ENCODE peak calls at places on chromosome 20, in seven cellular contexts. One of them, this sample, is unnamed.

GRCh38 chr20:25276533-25277050 is 28.7 kb downstream of the PYGB start:
- DNase-seq in AG10803: no peak
- DNase-seq in AG09309: no peak
- DNase-seq in GM23338: no peak
- DNase-seq in left lung: peak; percentile 24
- DNase-seq in pancreas: peak; percentile 10
- DNase-seq in psoas muscle: peak; percentile 11
- DNase-seq in this sample: no peak

GRCh38 chr20:2984956-2985661 is 58.3 kb upstream of the GNRH2 start:
- DNase-seq in pancreas: no peak
- DNase-seq in left lung: no peak
- DNase-seq in AG10803: peak; percentile 55
- DNase-seq in psoas muscle: no peak
- DNase-seq in GM23338: no peak
- DNase-seq in AG09309: no peak
- DNase-seq in this sample: no peak

GRCh38 chr20:34112600-34113061 is 588 bp upstream of the EIF2S2 start:
- DNase-seq in AG09309: no peak
- DNase-seq in GM23338: peak; percentile 42
- DNase-seq in pancreas: peak; percentile 48
- DNase-seq in AG10803: peak; percentile 55
- DNase-seq in psoas muscle: no peak
- DNase-seq in left lung: peak; percentile 38
- DNase-seq in this sample: no peak

GRCh38 chr20:19964289-19965263 is 52.6 kb upstream of the NAA20 start:
- DNase-seq in pancreas: peak; percentile 53
- DNase-seq in AG10803: peak; percentile 94
- DNase-seq in left lung: peak; percentile 76
- DNase-seq in AG09309: peak; percentile 67
- DNase-seq in psoas muscle: peak; percentile 72
- DNase-seq in GM23338: no peak
- DNase-seq in this sample: no peak

GRCh38 chr20:33826270-33826897 is 15.2 kb downstream of the CHMP4B start:
- DNase-seq in psoas muscle: no peak
- DNase-seq in left lung: no peak
- DNase-seq in AG09309: no peak
- DNase-seq in GM23338: peak; percentile 80
- DNase-seq in pancreas: peak; percentile 35
- DNase-seq in AG10803: no peak
- DNase-seq in this sample: no peak

GRCh38 chr20:460707-461106 is 1.6 kb downstream of the TBC1D20 start:
- DNase-seq in psoas muscle: no peak
- DNase-seq in pancreas: no peak
- DNase-seq in left lung: no peak
- DNase-seq in AG09309: no peak
- DNase-seq in GM23338: no peak
- DNase-seq in AG10803: peak; percentile 48
- DNase-seq in this sample: no peak

GRCh38 chr20:61100489-61100888 is 151.6 kb upstream of the CDH4 start:
- DNase-seq in AG10803: no peak
- DNase-seq in pancreas: no peak
- DNase-seq in psoas muscle: no peak
- DNase-seq in AG09309: no peak
- DNase-seq in left lung: no peak
- DNase-seq in GM23338: no peak
- DNase-seq in this sample: no peak

GRCh38 chr20:32621914-32622584 is 36.9 kb upstream of the NOL4L start:
- DNase-seq in AG10803: no peak
- DNase-seq in pancreas: no peak
- DNase-seq in left lung: no peak
- DNase-seq in AG09309: no peak
- DNase-seq in GM23338: no peak
- DNase-seq in psoas muscle: no peak
- DNase-seq in this sample: no peak

GRCh38 chr20:51966296-51966971 is 164.1 kb upstream of the SALL4 start:
- DNase-seq in AG10803: peak; percentile 68
- DNase-seq in AG09309: no peak
- DNase-seq in GM23338: peak; percentile 95
- DNase-seq in psoas muscle: no peak
- DNase-seq in pancreas: peak; percentile 44
- DNase-seq in left lung: peak; percentile 35
- DNase-seq in this sample: peak; percentile 9

GRCh38 chr20:48384147-48384818 is 443.5 kb downstream of the PREX1 start:
- DNase-seq in AG09309: no peak
- DNase-seq in pancreas: no peak
- DNase-seq in psoas muscle: no peak
- DNase-seq in GM23338: peak; percentile 78
- DNase-seq in left lung: no peak
- DNase-seq in AG10803: no peak
- DNase-seq in this sample: peak; percentile 44

GRCh38 chr20:53165452-53165851 is 193.3 kb downstream of the TSHZ2 start:
- DNase-seq in psoas muscle: no peak
- DNase-seq in pancreas: no peak
- DNase-seq in left lung: no peak
- DNase-seq in AG09309: no peak
- DNase-seq in AG10803: no peak
- DNase-seq in GM23338: no peak
- DNase-seq in this sample: no peak

GRCh38 chr20:60224914-60225313 is 266.7 kb downstream of the CDH26 start:
- DNase-seq in AG10803: peak; percentile 13
- DNase-seq in AG09309: no peak
- DNase-seq in psoas muscle: no peak
- DNase-seq in left lung: no peak
- DNase-seq in pancreas: no peak
- DNase-seq in GM23338: peak; percentile 45
- DNase-seq in this sample: no peak

GRCh38 chr20:11350126-11351005 is 567.3 kb upstream of the BTBD3 start:
- DNase-seq in AG09309: peak; percentile 46
- DNase-seq in left lung: no peak
- DNase-seq in psoas muscle: no peak
- DNase-seq in AG10803: peak; percentile 73
- DNase-seq in pancreas: no peak
- DNase-seq in GM23338: no peak
- DNase-seq in this sample: no peak

GRCh38 chr20:49706548-49707517 is 6.8 kb downstream of the B4GALT5 start:
- DNase-seq in pancreas: no peak
- DNase-seq in GM23338: peak; percentile 37
- DNase-seq in AG09309: no peak
- DNase-seq in psoas muscle: no peak
- DNase-seq in left lung: no peak
- DNase-seq in AG10803: no peak
- DNase-seq in this sample: no peak

GRCh38 chr20:48995599-48995998 is 50.5 kb upstream of the CSE1L start:
- DNase-seq in left lung: no peak
- DNase-seq in psoas muscle: no peak
- DNase-seq in GM23338: no peak
- DNase-seq in AG10803: no peak
- DNase-seq in pancreas: no peak
- DNase-seq in AG09309: no peak
- DNase-seq in this sample: no peak

GRCh38 chr20:8535403-8536003 is 403.4 kb downstream of the PLCB1 start:
- DNase-seq in AG09309: no peak
- DNase-seq in psoas muscle: no peak
- DNase-seq in left lung: no peak
- DNase-seq in pancreas: no peak
- DNase-seq in GM23338: peak; percentile 58
- DNase-seq in AG10803: peak; percentile 4
- DNase-seq in this sample: no peak

GRCh38 chr20:59804347-59804746 is 129.1 kb downstream of the SYCP2 start:
- DNase-seq in AG09309: no peak
- DNase-seq in AG10803: no peak
- DNase-seq in pancreas: no peak
- DNase-seq in psoas muscle: no peak
- DNase-seq in GM23338: no peak
- DNase-seq in left lung: no peak
- DNase-seq in this sample: no peak

GRCh38 chr20:50726955-50727791 is 4.2 kb upstream of the PARD6B start:
- DNase-seq in pancreas: no peak
- DNase-seq in GM23338: no peak
- DNase-seq in AG09309: no peak
- DNase-seq in psoas muscle: no peak
- DNase-seq in left lung: no peak
- DNase-seq in AG10803: no peak
- DNase-seq in this sample: no peak

GRCh38 chr20:235891-236290 is 8.8 kb downstream of the DEFB129 start:
- DNase-seq in AG09309: no peak
- DNase-seq in psoas muscle: no peak
- DNase-seq in pancreas: no peak
- DNase-seq in GM23338: no peak
- DNase-seq in AG10803: peak; percentile 30
- DNase-seq in left lung: no peak
- DNase-seq in this sample: no peak

GRCh38 chr20:34472246-34472925 is 43.8 kb upstream of the DYNLRB1 start:
- DNase-seq in left lung: no peak
- DNase-seq in pancreas: no peak
- DNase-seq in AG10803: peak; percentile 67
- DNase-seq in AG09309: peak; percentile 41
- DNase-seq in GM23338: no peak
- DNase-seq in psoas muscle: no peak
- DNase-seq in this sample: no peak

GRCh38 chr20:11582073-11582472 is 335.6 kb upstream of the BTBD3 start:
- DNase-seq in GM23338: no peak
- DNase-seq in AG10803: peak; percentile 45
- DNase-seq in left lung: no peak
- DNase-seq in pancreas: no peak
- DNase-seq in psoas muscle: no peak
- DNase-seq in AG09309: no peak
- DNase-seq in this sample: no peak

GRCh38 chr20:51175156-51175555 is 152.2 kb upstream of the KCNG1 start:
- DNase-seq in GM23338: no peak
- DNase-seq in AG09309: no peak
- DNase-seq in pancreas: no peak
- DNase-seq in left lung: no peak
- DNase-seq in psoas muscle: no peak
- DNase-seq in AG10803: no peak
- DNase-seq in this sample: no peak

GRCh38 chr20:4091332-4092135 is 76.2 kb upstream of the RNF24 start:
- DNase-seq in pancreas: peak; percentile 80
- DNase-seq in left lung: no peak
- DNase-seq in AG10803: peak; percentile 72
- DNase-seq in AG09309: no peak
- DNase-seq in psoas muscle: peak; percentile 56
- DNase-seq in GM23338: peak; percentile 90
- DNase-seq in this sample: no peak

GRCh38 chr20:58855506-58856314 is 3.2 kb downstream of the GNAS start:
- DNase-seq in left lung: no peak
- DNase-seq in AG09309: no peak
- DNase-seq in pancreas: no peak
- DNase-seq in GM23338: no peak
- DNase-seq in psoas muscle: no peak
- DNase-seq in AG10803: no peak
- DNase-seq in this sample: no peak

GRCh38 chr20:33837096-33837830 is 26.1 kb downstream of the CHMP4B start:
- DNase-seq in left lung: no peak
- DNase-seq in AG10803: no peak
- DNase-seq in psoas muscle: no peak
- DNase-seq in GM23338: no peak
- DNase-seq in pancreas: no peak
- DNase-seq in AG09309: no peak
- DNase-seq in this sample: no peak

GRCh38 chr20:37903317-37904007 is 535 bp downstream of the VSTM2L start:
- DNase-seq in AG10803: no peak
- DNase-seq in pancreas: no peak
- DNase-seq in GM23338: peak; percentile 29
- DNase-seq in AG09309: no peak
- DNase-seq in psoas muscle: no peak
- DNase-seq in left lung: no peak
- DNase-seq in this sample: no peak
- H3K4me3 ChIP-seq in AG10803: peak overlapping the region; percentile 27
- H3K4me3 ChIP-seq in pancreas: peak overlapping the region; percentile 19
- H3K4me3 ChIP-seq in GM23338: peak overlapping the region; percentile 66
- H3K4me3 ChIP-seq in AG09309: peak overlapping the region; percentile 57
- H3K4me3 ChIP-seq in psoas muscle: peak overlapping the region; percentile 62
- H3K4me3 ChIP-seq in left lung: peak overlapping the region; percentile 28
- H3K4me3 ChIP-seq in this sample: peak overlapping the region; percentile 48

DNA sequence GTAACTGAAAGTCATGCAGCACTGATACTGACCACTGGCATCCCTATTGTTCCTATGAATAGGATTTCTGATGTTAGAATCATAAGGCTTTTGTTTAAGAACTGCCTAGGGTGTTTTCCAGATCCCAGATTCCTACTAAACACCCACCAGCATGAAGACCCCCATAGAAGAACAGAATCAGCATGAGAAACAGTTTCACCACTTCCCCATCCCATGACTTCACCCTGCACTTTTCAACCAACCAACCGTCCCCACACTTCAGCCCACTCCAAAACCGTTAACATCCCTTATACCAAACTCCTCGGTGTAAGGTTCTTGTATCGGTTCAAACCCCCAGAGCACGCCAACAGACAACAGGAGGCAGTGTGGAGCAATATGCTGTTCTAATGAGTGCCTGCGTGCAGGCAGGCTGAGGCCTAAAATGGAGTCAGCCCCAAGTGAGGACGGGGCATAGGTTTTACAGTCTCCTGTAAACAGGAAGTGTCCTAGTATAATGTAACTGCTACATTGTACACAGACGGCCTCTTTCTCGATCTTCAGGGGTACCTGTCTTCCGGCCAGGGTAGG is 11.4 kb upstream of the SSTR4 start:
- DNase-seq in pancreas: no peak
- DNase-seq in left lung: no peak
- DNase-seq in AG10803: no peak
- DNase-seq in AG09309: no peak
- DNase-seq in GM23338: peak; percentile 60
- DNase-seq in psoas muscle: no peak
- DNase-seq in this sample: no peak
- TF ChIP-seq CTCF in pancreas: no peak
- TF ChIP-seq CTCF in left lung: no peak
- TF ChIP-seq CTCF in AG10803: no peak
- TF ChIP-seq CTCF in AG09309: no peak
- TF ChIP-seq CTCF in GM23338: peak; percentile 61
- TF ChIP-seq CTCF in psoas muscle: no peak
- TF ChIP-seq CTCF in this sample: peak; percentile 22

GRCh38 chr20:63553933-63554290 is at the start of gene FNDC11:
- DNase-seq in left lung: no peak
- DNase-seq in psoas muscle: peak; percentile 61
- DNase-seq in pancreas: no peak
- DNase-seq in GM23338: peak; percentile 81
- DNase-seq in AG10803: peak; percentile 10
- DNase-seq in AG09309: no peak
- DNase-seq in this sample: no peak
- H3K4me3 ChIP-seq in left lung: peak within 1 kb of the TSS; percentile 50
- H3K4me3 ChIP-seq in psoas muscle: peak within 1 kb of the TSS; percentile 67
- H3K4me3 ChIP-seq in pancreas: peak within 1 kb of the TSS; percentile 20
- H3K4me3 ChIP-seq in GM23338: peak within 1 kb of the TSS; percentile 94
- H3K4me3 ChIP-seq in AG10803: peak within 1 kb of the TSS; percentile 66
- H3K4me3 ChIP-seq in AG09309: peak within 1 kb of the TSS; percentile 53
- H3K4me3 ChIP-seq in this sample: peak within 1 kb of the TSS; percentile 64

DNA sequence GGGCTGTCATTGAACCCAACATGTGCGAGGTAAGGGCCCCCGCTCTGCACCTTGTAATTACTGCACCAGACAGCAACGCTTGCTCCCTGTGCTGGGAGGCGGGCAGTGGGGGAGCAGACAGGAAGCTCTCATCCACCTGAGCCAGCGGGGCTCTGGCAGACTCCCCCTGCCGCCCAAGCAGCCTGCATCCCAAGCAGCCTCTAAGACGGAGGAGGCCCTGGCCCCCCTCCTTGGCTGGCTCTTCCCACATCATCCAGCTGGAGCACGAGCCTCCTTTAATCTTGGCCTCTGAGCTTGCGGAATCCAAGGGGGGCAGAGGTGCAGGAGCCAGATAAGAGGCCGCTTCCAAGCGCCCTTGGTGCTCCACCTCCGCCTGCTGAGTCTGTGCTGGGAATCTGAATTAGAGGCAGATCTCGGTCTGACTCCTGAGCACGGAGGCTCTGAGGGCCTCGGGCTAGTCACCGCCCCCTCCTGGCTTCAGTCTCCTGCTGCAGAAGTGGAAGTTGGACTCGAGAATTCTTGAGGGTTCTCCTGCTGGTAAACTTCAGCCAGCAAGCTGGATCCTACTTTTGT is 40.0 kb upstream of the CDH22 start:
- DNase-seq in GM23338: peak; percentile 79
- DNase-seq in pancreas: no peak
- DNase-seq in left lung: no peak
- DNase-seq in AG09309: no peak
- DNase-seq in AG10803: peak; percentile 33
- DNase-seq in psoas muscle: no peak
- DNase-seq in this sample: no peak
- TF ChIP-seq CTCF in GM23338: no peak
- TF ChIP-seq CTCF in pancreas: no peak
- TF ChIP-seq CTCF in left lung: no peak
- TF ChIP-seq CTCF in AG09309: peak; percentile 15
- TF ChIP-seq CTCF in AG10803: peak; percentile 44
- TF ChIP-seq CTCF in psoas muscle: no peak
- TF ChIP-seq CTCF in this sample: no peak